ENCODE peak calls at places on chromosomes 13 and 19, in ten cellular contexts. U, V, X, I, T, P, W, Z, E and Y are unnamed samples.

GRCh38 chr19:13074378-13074777 is 28.3 kb downstream of the LYL1 start:
- DNase-seq in E (no peak), I (no peak), U (no peak), V (no peak), W (no peak), Z (no peak), T (no peak), P (no peak), X (no peak), Y (no peak)

GRCh38 chr13:110923086-110923485 is 8.2 kb upstream of the ANKRD10 start:
- DNase-seq in Z (no peak), X (no peak), E (no peak), I (no peak), W (no peak), T (no peak), P (no peak), U (no peak), V (no peak), Y (no peak)

GRCh38 chr13:31881495-31881882 is 142.2 kb downstream of the RXFP2 start:
- DNase-seq in T (no peak), Z (no peak), X (no peak), W (no peak), P (no peak), E (no peak), V (no peak), I (no peak), U (no peak), Y (no peak)

GRCh38 chr13:99172951-99173350 is 27.7 kb upstream of the UBAC2 start:
- DNase-seq in W (no peak), X (no peak), I (no peak), U (no peak), T (no peak), V (no peak), E (no peak), P (no peak), Z (no peak), Y (no peak)

GRCh38 chr13:74066937-74067336 is 67.3 kb downstream of the KLF12 start:
- DNase-seq in P (no peak), X (no peak), E (no peak), Z (no peak), V (no peak), I (no peak), T (peak; percentile 63), W (no peak), U (peak; percentile 45), Y (no peak)

GRCh38 chr19:11375143-11375948 is 880 bp downstream of the SWSAP1 start:
- DNase-seq in E (peak; percentile 54), I (no peak), T (no peak), Z (peak; percentile 50), W (peak; percentile 81), V (peak; percentile 46), U (no peak), P (no peak), X (peak; percentile 66), Y (no peak)

GRCh38 chr13:79776538-79776937 is 295.6 kb downstream of the NDFIP2 start:
- DNase-seq in E (peak; percentile 14), U (peak; percentile 65), I (no peak), Z (no peak), X (no peak), W (no peak), V (no peak), P (no peak), T (peak; percentile 26), Y (no peak)

GRCh38 chr13:72180253-72180952 is 313.4 kb upstream of the DACH1 start:
- DNase-seq in P (no peak), U (no peak), W (peak; percentile 25), T (peak; percentile 58), X (no peak), I (no peak), E (no peak), V (no peak), Z (no peak), Y (no peak)

GRCh38 chr13:101425623-101426022 is 9.3 kb upstream of the NALCN start:
- DNase-seq in W (no peak), Z (no peak), I (no peak), E (no peak), X (no peak), U (no peak), T (no peak), P (no peak), V (no peak), Y (no peak)

GRCh38 chr19:17337675-17338439 is 504 bp downstream of the GTPBP3 start:
- DNase-seq in Z (no peak), U (no peak), T (no peak), X (no peak), W (no peak), E (peak; percentile 67), I (no peak), V (no peak), P (no peak), Y (no peak)

GRCh38 chr13:106532111-106532929 is 3.1 kb downstream of the EFNB2 start:
- DNase-seq in T (peak; percentile 58), Z (no peak), U (peak; percentile 16), W (no peak), X (no peak), E (no peak), I (no peak), V (no peak), P (no peak), Y (no peak)

GRCh38 chr13:21243045-21243842 is 66.8 kb downstream of the MRPL57 start:
- DNase-seq in W (no peak), E (no peak), T (no peak), V (no peak), I (no peak), U (no peak), Z (no peak), P (no peak), X (no peak), Y (no peak)

GRCh38 chr13:29520671-29521070 is 74.8 kb downstream of the SLC7A1 start:
- DNase-seq in E (no peak), I (no peak), X (no peak), Z (no peak), P (no peak), W (no peak), T (peak; percentile 92), V (no peak), U (peak; percentile 92), Y (no peak)

GRCh38 chr13:25922373-25922772 is 129.4 kb downstream of the SHISA2 start:
- DNase-seq in I (no peak), T (no peak), Z (no peak), P (no peak), E (peak; percentile 69), U (no peak), W (no peak), X (no peak), V (no peak), Y (no peak)

GRCh38 chr19:41226053-41226873 is 7.2 kb downstream of the AXL start:
- DNase-seq in V (no peak), Z (peak; percentile 61), E (peak; percentile 71), X (peak; percentile 33), P (no peak), I (peak; percentile 63), W (peak; percentile 62), U (peak; percentile 80), T (peak; percentile 77), Y (no peak)

GRCh38 chr19:46648961-46649960 is 11.7 kb downstream of the DACT3 start:
- DNase-seq in W (no peak), Z (no peak), U (no peak), P (no peak), V (no peak), I (no peak), X (no peak), T (no peak), E (no peak), Y (no peak)

GRCh38 chr19:16002985-16003384 is 54.2 kb downstream of the OR10H4 start:
- DNase-seq in T (no peak), E (no peak), I (no peak), Z (no peak), U (no peak), W (no peak), X (no peak), V (no peak), P (no peak), Y (no peak)

GRCh38 chr19:42178791-42179500 is 38.5 kb downstream of the DEDD2 start:
- DNase-seq in Z (no peak), W (no peak), I (no peak), V (no peak), X (peak; percentile 45), P (no peak), U (no peak), T (no peak), E (no peak), Y (no peak)

GRCh38 chr19:4803736-4804695 is 12.5 kb downstream of the FEM1A start:
- DNase-seq in I (no peak), U (peak; percentile 33), Z (peak; percentile 55), T (peak; percentile 47), V (peak; percentile 55), E (peak; percentile 42), W (peak; percentile 53), X (peak; percentile 87), P (no peak), Y (no peak)
- TF ChIP-seq CTCF in I (peak; percentile 80), U (peak; percentile 74), Z (peak; percentile 74), T (peak; percentile 74), V (peak; percentile 52), E (peak; percentile 87), W (peak; percentile 70), X (peak; percentile 64), P (peak; percentile 79), Y (no peak)

DNA sequence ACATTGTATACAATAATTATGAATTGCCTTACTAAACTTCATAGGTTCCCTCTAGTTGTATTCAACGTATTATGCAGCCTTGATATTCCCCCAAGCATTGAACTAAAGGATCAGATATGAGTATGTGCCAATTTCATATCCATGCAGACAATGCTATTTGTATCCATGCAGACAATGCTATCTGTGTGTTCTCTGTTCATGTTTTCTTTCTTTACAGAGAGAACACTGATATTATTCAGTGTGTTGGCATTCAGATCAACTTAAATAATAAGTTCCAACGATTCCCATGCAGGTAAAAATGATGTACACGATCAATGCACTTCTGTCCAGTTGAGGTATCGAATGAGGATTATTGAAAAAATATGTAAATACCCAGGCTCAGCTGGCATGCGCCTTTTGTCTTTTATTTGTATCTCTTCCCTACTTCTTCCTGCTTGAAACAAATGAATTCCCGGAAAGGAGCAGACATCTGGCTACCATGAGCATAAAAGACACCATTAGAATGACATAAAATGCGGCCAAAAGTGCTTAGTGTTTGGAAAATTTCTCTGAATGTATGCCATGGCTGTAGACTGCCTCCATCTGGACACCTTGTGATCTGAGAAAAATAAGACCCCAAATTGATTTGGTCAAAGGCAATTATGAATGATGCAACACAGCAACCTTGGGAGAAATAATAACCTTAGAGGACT is 731.5 kb downstream of the SLITRK1 start:
- DNase-seq in V (no peak), Z (no peak), I (no peak), T (peak; percentile 39), X (no peak), W (no peak), E (no peak), U (peak; percentile 1), P (no peak), Y (no peak)
- TF ChIP-seq CTCF in V (no peak), Z (no peak), I (no peak), T (peak; percentile 36), X (no peak), W (no peak), E (no peak), U (no peak), P (no peak), Y (no peak)

GRCh38 chr19:4362871-4363545 is 19.6 kb downstream of the MPND start:
- DNase-seq in V (no peak), X (no peak), E (no peak), U (no peak), P (no peak), W (no peak), I (no peak), T (no peak), Z (no peak), Y (no peak)
- TF ChIP-seq CTCF in V (no peak), X (no peak), E (peak; percentile 15), U (peak; percentile 32), P (no peak), W (peak; percentile 18), I (no peak), T (peak; percentile 32), Z (no peak), Y (no peak)

GRCh38 chr19:27793644-27794443 is 1419.1 kb downstream of the UQCRFS1 start:
- DNase-seq in Z (peak; percentile 94), X (peak; percentile 78), V (peak; percentile 83), P (peak; percentile 66), T (peak; percentile 97), W (peak; percentile 95), E (peak; percentile 84), I (peak; percentile 85), U (peak; percentile 90), Y (peak; percentile 74)
- TF ChIP-seq CTCF in Z (no peak), X (no peak), V (no peak), P (no peak), T (no peak), W (no peak), E (no peak), I (no peak), U (no peak), Y (no peak)